ENCODE peak calls at places on chromosomes 7 and 10, in seven cellular contexts. One of them, this sample, is unnamed.

GRCh38 chr10:118594392-118595063 is 920 bp downstream of the PRLHR start:
- DNase-seq in IMR-90: peak; percentile 21
- DNase-seq in mesendoderm: peak; percentile 96
- DNase-seq in H9: peak; percentile 97
- DNase-seq in H1: peak; percentile 93
- DNase-seq in mesenchymal stem cell: peak; percentile 22
- DNase-seq in trophoblast cell: peak; percentile 16
- DNase-seq in this sample: peak; percentile 92

GRCh38 chr10:124916098-124916584 is 25.8 kb upstream of the ZRANB1 start:
- DNase-seq in IMR-90: peak; percentile 27
- DNase-seq in mesendoderm: no peak
- DNase-seq in H9: no peak
- DNase-seq in H1: no peak
- DNase-seq in mesenchymal stem cell: peak; percentile 55
- DNase-seq in trophoblast cell: no peak
- DNase-seq in this sample: no peak

GRCh38 chr7:139738101-139738489 is 39.7 kb downstream of the HIPK2 start:
- DNase-seq in IMR-90: peak; percentile 68
- DNase-seq in mesendoderm: no peak
- DNase-seq in H9: no peak
- DNase-seq in H1: no peak
- DNase-seq in mesenchymal stem cell: peak; percentile 77
- DNase-seq in trophoblast cell: no peak
- DNase-seq in this sample: no peak

GRCh38 chr10:126104767-126105166 is 208.4 kb downstream of the FANK1 start:
- DNase-seq in IMR-90: no peak
- DNase-seq in mesendoderm: no peak
- DNase-seq in H9: no peak
- DNase-seq in H1: no peak
- DNase-seq in mesenchymal stem cell: no peak
- DNase-seq in trophoblast cell: no peak
- DNase-seq in this sample: no peak

GRCh38 chr10:92486637-92487036 is 87.3 kb downstream of the IDE start:
- DNase-seq in IMR-90: no peak
- DNase-seq in mesendoderm: no peak
- DNase-seq in H9: no peak
- DNase-seq in H1: no peak
- DNase-seq in mesenchymal stem cell: peak; percentile 43
- DNase-seq in trophoblast cell: no peak
- DNase-seq in this sample: no peak

GRCh38 chr7:98713411-98713810 is 96.3 kb downstream of the NPTX2 start:
- DNase-seq in IMR-90: no peak
- DNase-seq in mesendoderm: no peak
- DNase-seq in H9: no peak
- DNase-seq in H1: no peak
- DNase-seq in mesenchymal stem cell: no peak
- DNase-seq in trophoblast cell: no peak
- DNase-seq in this sample: no peak

GRCh38 chr7:51262796-51263519 is 53.7 kb downstream of the COBL start:
- DNase-seq in IMR-90: no peak
- DNase-seq in mesendoderm: no peak
- DNase-seq in H9: no peak
- DNase-seq in H1: no peak
- DNase-seq in mesenchymal stem cell: no peak
- DNase-seq in trophoblast cell: no peak
- DNase-seq in this sample: no peak

GRCh38 chr10:44046605-44047004 is 338.3 kb downstream of the CXCL12 start:
- DNase-seq in IMR-90: peak; percentile 52
- DNase-seq in mesendoderm: peak; percentile 46
- DNase-seq in H9: no peak
- DNase-seq in H1: no peak
- DNase-seq in mesenchymal stem cell: no peak
- DNase-seq in trophoblast cell: peak; percentile 79
- DNase-seq in this sample: no peak

GRCh38 chr10:4144802-4145201 is 359.8 kb upstream of the KLF6 start:
- DNase-seq in IMR-90: peak; percentile 20
- DNase-seq in mesendoderm: no peak
- DNase-seq in H9: no peak
- DNase-seq in H1: no peak
- DNase-seq in mesenchymal stem cell: no peak
- DNase-seq in trophoblast cell: no peak
- DNase-seq in this sample: no peak

GRCh38 chr7:83850037-83850619 is 201.2 kb upstream of the SEMA3E start:
- DNase-seq in IMR-90: no peak
- DNase-seq in mesendoderm: peak; percentile 17
- DNase-seq in H9: no peak
- DNase-seq in H1: no peak
- DNase-seq in mesenchymal stem cell: peak; percentile 8
- DNase-seq in trophoblast cell: no peak
- DNase-seq in this sample: peak; percentile 3

GRCh38 chr10:98087309-98087708 is 47.1 kb upstream of the R3HCC1L start:
- DNase-seq in IMR-90: peak; percentile 5
- DNase-seq in mesendoderm: peak; percentile 12
- DNase-seq in H9: no peak
- DNase-seq in H1: no peak
- DNase-seq in mesenchymal stem cell: peak; percentile 1
- DNase-seq in trophoblast cell: no peak
- DNase-seq in this sample: no peak

GRCh38 chr10:133328358-133329343 is 8.0 kb downstream of the CALY start:
- DNase-seq in IMR-90: no peak
- DNase-seq in mesendoderm: no peak
- DNase-seq in H9: no peak
- DNase-seq in H1: no peak
- DNase-seq in mesenchymal stem cell: no peak
- DNase-seq in trophoblast cell: no peak
- DNase-seq in this sample: no peak

GRCh38 chr7:27603813-27604212 is 58.9 kb downstream of the HIBADH start:
- DNase-seq in IMR-90: no peak
- DNase-seq in mesendoderm: peak; percentile 37
- DNase-seq in H9: no peak
- DNase-seq in H1: no peak
- DNase-seq in mesenchymal stem cell: no peak
- DNase-seq in trophoblast cell: no peak
- DNase-seq in this sample: no peak

GRCh38 chr7:33909755-33910154 is 4.4 kb downstream of the BMPER start:
- DNase-seq in IMR-90: no peak
- DNase-seq in mesendoderm: no peak
- DNase-seq in H9: no peak
- DNase-seq in H1: no peak
- DNase-seq in mesenchymal stem cell: no peak
- DNase-seq in trophoblast cell: no peak
- DNase-seq in this sample: no peak

GRCh38 chr7:29865526-29865925 is 59.2 kb downstream of the WIPF3 start:
- DNase-seq in IMR-90: peak; percentile 63
- DNase-seq in mesendoderm: no peak
- DNase-seq in H9: no peak
- DNase-seq in H1: no peak
- DNase-seq in mesenchymal stem cell: peak; percentile 36
- DNase-seq in trophoblast cell: no peak
- DNase-seq in this sample: no peak

GRCh38 chr7:79612903-79613302 is 159.4 kb upstream of the MAGI2 start:
- DNase-seq in IMR-90: no peak
- DNase-seq in mesendoderm: no peak
- DNase-seq in H9: no peak
- DNase-seq in H1: no peak
- DNase-seq in mesenchymal stem cell: no peak
- DNase-seq in trophoblast cell: no peak
- DNase-seq in this sample: no peak

GRCh38 chr10:110165867-110166266 is 41.5 kb upstream of the MXI1 start:
- DNase-seq in IMR-90: no peak
- DNase-seq in mesendoderm: no peak
- DNase-seq in H9: peak; percentile 26
- DNase-seq in H1: no peak
- DNase-seq in mesenchymal stem cell: no peak
- DNase-seq in trophoblast cell: no peak
- DNase-seq in this sample: no peak

GRCh38 chr10:80070068-80070467 is 8.4 kb upstream of the TMEM254 start:
- DNase-seq in IMR-90: no peak
- DNase-seq in mesendoderm: no peak
- DNase-seq in H9: no peak
- DNase-seq in H1: no peak
- DNase-seq in mesenchymal stem cell: no peak
- DNase-seq in trophoblast cell: no peak
- DNase-seq in this sample: no peak
- H2BK5ac ChIP-seq in IMR-90: no peak overlapping the region
- H2BK5ac ChIP-seq in mesendoderm: no peak overlapping the region
- H2BK5ac ChIP-seq in H9: no peak overlapping the region
- H2BK5ac ChIP-seq in H1: peak overlapping the region; percentile 93
- H2BK5ac ChIP-seq in mesenchymal stem cell: no peak overlapping the region
- H2BK5ac ChIP-seq in trophoblast cell: no peak overlapping the region
- H2BK5ac ChIP-seq in this sample: no peak overlapping the region

DNA sequence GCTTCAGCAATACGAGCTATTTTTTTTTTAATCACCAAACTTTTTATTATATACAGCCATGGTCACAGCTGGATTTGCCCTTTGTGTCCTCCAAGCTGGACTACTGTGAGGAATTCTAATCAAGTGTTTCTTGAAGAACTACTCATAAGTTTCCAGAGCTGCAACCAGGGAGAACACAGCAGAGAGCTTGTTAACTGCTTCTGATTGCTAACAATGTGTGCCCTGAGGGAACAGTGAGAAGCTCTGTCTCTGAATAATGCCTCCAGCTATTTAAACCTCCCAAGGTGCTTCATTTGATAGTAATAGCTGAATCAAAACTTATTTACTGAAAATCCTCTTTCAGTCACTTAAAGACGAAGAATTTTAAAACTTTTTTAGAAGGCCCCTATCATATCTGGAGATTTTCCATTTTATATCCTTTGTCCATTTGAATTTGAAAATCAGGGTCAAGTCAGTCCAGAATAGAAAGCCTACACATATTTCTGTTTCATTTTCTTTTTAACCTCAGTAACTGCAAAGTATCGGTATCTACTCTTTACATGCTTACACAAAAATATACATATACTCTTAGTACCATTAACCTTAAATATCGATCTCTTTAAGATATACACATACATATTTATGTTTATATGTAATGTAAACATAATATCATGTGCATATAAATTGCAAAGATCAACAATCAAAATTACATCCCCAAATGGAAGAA is 1024.2 kb downstream of the GRM8 start:
- DNase-seq in IMR-90: no peak
- DNase-seq in mesendoderm: peak; percentile 62
- DNase-seq in H9: no peak
- DNase-seq in H1: no peak
- DNase-seq in mesenchymal stem cell: no peak
- DNase-seq in trophoblast cell: no peak
- DNase-seq in this sample: peak; percentile 6
- H2BK5ac ChIP-seq in IMR-90: no peak overlapping the region
- H2BK5ac ChIP-seq in mesendoderm: no peak overlapping the region
- H2BK5ac ChIP-seq in H9: no peak overlapping the region
- H2BK5ac ChIP-seq in H1: no peak overlapping the region
- H2BK5ac ChIP-seq in mesenchymal stem cell: no peak overlapping the region
- H2BK5ac ChIP-seq in trophoblast cell: no peak overlapping the region
- H2BK5ac ChIP-seq in this sample: no peak overlapping the region

DNA sequence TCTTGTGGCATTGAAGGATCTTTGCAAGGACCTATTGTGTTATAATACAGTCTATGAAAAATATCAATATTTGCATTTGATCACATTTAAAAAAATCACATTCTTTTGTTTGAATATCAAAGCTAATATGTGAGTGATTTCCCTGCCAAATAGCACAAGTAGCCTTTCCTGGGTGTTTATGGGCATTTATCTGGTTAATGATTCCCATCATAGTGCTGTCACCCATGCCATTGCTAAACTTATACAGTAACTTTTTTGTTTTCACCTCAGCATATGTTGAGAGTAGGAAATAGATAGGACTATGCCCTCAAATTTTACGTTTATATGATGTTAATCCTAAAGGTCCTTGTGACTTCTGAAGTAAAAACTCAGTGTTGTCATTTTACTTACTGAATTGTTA is 136.9 kb downstream of the CFTR start:
- DNase-seq in IMR-90: no peak
- DNase-seq in mesendoderm: no peak
- DNase-seq in H9: no peak
- DNase-seq in H1: no peak
- DNase-seq in mesenchymal stem cell: no peak
- DNase-seq in trophoblast cell: no peak
- DNase-seq in this sample: no peak
- H2BK5ac ChIP-seq in IMR-90: no peak overlapping the region
- H2BK5ac ChIP-seq in mesendoderm: no peak overlapping the region
- H2BK5ac ChIP-seq in H9: no peak overlapping the region
- H2BK5ac ChIP-seq in H1: no peak overlapping the region
- H2BK5ac ChIP-seq in mesenchymal stem cell: no peak overlapping the region
- H2BK5ac ChIP-seq in trophoblast cell: no peak overlapping the region
- H2BK5ac ChIP-seq in this sample: no peak overlapping the region

GRCh38 chr7:151699147-151699546 is 177.8 kb downstream of the PRKAG2 start:
- DNase-seq in IMR-90: peak; percentile 97
- DNase-seq in mesendoderm: peak; percentile 89
- DNase-seq in H9: no peak
- DNase-seq in H1: no peak
- DNase-seq in mesenchymal stem cell: peak; percentile 92
- DNase-seq in trophoblast cell: peak; percentile 97
- DNase-seq in this sample: no peak
- H2BK5ac ChIP-seq in IMR-90: no peak overlapping the region
- H2BK5ac ChIP-seq in mesendoderm: no peak overlapping the region
- H2BK5ac ChIP-seq in H9: no peak overlapping the region
- H2BK5ac ChIP-seq in H1: no peak overlapping the region
- H2BK5ac ChIP-seq in mesenchymal stem cell: peak overlapping the region; percentile 74
- H2BK5ac ChIP-seq in trophoblast cell: no peak overlapping the region
- H2BK5ac ChIP-seq in this sample: no peak overlapping the region

GRCh38 chr7:46744957-46745699 is 824.1 kb upstream of the IGFBP3 start:
- DNase-seq in IMR-90: no peak
- DNase-seq in mesendoderm: no peak
- DNase-seq in H9: no peak
- DNase-seq in H1: no peak
- DNase-seq in mesenchymal stem cell: no peak
- DNase-seq in trophoblast cell: no peak
- DNase-seq in this sample: no peak
- H2BK5ac ChIP-seq in IMR-90: no peak overlapping the region
- H2BK5ac ChIP-seq in mesendoderm: no peak overlapping the region
- H2BK5ac ChIP-seq in H9: no peak overlapping the region
- H2BK5ac ChIP-seq in H1: no peak overlapping the region
- H2BK5ac ChIP-seq in mesenchymal stem cell: no peak overlapping the region
- H2BK5ac ChIP-seq in trophoblast cell: no peak overlapping the region
- H2BK5ac ChIP-seq in this sample: no peak overlapping the region

DNA sequence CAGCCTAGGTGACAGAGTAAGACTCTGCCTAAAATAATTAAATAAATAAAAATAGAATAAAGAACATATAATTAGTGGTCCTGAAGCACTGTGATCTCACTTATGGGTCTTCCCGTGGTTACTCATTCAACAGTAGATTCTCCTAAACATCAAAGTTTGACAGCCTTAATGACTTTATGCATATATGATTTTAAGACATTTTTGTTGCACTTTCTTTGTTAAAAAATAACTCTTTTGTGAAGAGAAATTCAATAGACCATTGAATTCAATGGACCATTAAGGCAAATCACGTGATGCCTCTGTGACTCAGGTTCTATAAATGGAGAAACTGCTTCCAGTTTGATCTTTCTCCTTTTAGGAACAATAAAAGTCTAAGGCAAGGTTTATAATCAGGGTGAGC is 59.6 kb downstream of the ATOH7 start:
- DNase-seq in IMR-90: no peak
- DNase-seq in mesendoderm: no peak
- DNase-seq in H9: no peak
- DNase-seq in H1: no peak
- DNase-seq in mesenchymal stem cell: no peak
- DNase-seq in trophoblast cell: no peak
- DNase-seq in this sample: no peak
- H2BK5ac ChIP-seq in IMR-90: no peak overlapping the region
- H2BK5ac ChIP-seq in mesendoderm: no peak overlapping the region
- H2BK5ac ChIP-seq in H9: no peak overlapping the region
- H2BK5ac ChIP-seq in H1: no peak overlapping the region
- H2BK5ac ChIP-seq in mesenchymal stem cell: no peak overlapping the region
- H2BK5ac ChIP-seq in trophoblast cell: no peak overlapping the region
- H2BK5ac ChIP-seq in this sample: no peak overlapping the region